ENCODE peak calls at places on chromosome 10, in nine cellular contexts. O, T, A, L, N, B, Q, D and F are unnamed samples.

GRCh38 chr10:30687698-30688213 is 58.2 kb upstream of the LYZL2 start:
- DNase-seq in B (peak), N (peak), A (peak), O (peak), D (peak), L (peak), T (peak), Q (peak), F (peak)

GRCh38 chr10:80497187-80498038 is 40.3 kb upstream of the SH2D4B start:
- DNase-seq in N (peak), A (no peak), O (no peak), T (peak), B (no peak), L (peak), D (no peak), Q (no peak), F (no peak)

GRCh38 chr10:96501985-96502384 is 11.7 kb downstream of the TLL2 start:
- DNase-seq in O (peak), T (no peak), L (no peak), Q (no peak), D (no peak), B (no peak), N (no peak), A (no peak), F (peak)

GRCh38 chr10:121104476-121105111 is 253.4 kb downstream of the WDR11 start:
- DNase-seq in B (no peak), T (no peak), A (no peak), N (no peak), O (no peak), D (no peak), L (no peak), Q (no peak), F (no peak)

GRCh38 chr10:132839061-132839460 is 53.1 kb upstream of the NKX6-2 start:
- DNase-seq in A (no peak), L (no peak), N (no peak), O (no peak), B (no peak), Q (no peak), D (no peak), T (peak), F (peak)

GRCh38 chr10:126133906-126134703 is 237.7 kb downstream of the FANK1 start:
- DNase-seq in B (no peak), L (no peak), Q (peak), D (no peak), O (no peak), A (no peak), N (no peak), T (no peak), F (peak)

GRCh38 chr10:92690211-92691041 is 671 bp downstream of the HHEX start:
- DNase-seq in D (peak), N (peak), O (no peak), L (peak), A (peak), Q (no peak), T (no peak), B (peak), F (peak)

GRCh38 chr10:19041176-19041575 is 7.4 kb upstream of the MALRD1 start:
- DNase-seq in T (no peak), Q (no peak), A (no peak), L (no peak), O (no peak), B (no peak), D (no peak), N (no peak), F (no peak)

GRCh38 chr10:43250925-43251663 is 15.8 kb downstream of the RASGEF1A start:
- DNase-seq in N (peak), D (no peak), A (no peak), B (no peak), O (no peak), Q (no peak), L (no peak), T (peak), F (no peak)

GRCh38 chr10:42932116-42932515 is 144.8 kb upstream of the RET start:
- DNase-seq in A (no peak), D (no peak), O (no peak), Q (no peak), L (no peak), T (peak), B (no peak), N (peak), F (no peak)

GRCh38 chr10:113126506-113127192 is 176.6 kb downstream of the TCF7L2 start:
- DNase-seq in T (peak), B (peak), N (peak), L (peak), D (peak), A (peak), Q (no peak), O (peak), F (peak)

GRCh38 chr10:112815238-112816032 is 134.6 kb upstream of the TCF7L2 start:
- DNase-seq in N (no peak), L (peak), D (no peak), T (no peak), A (no peak), Q (no peak), O (no peak), B (no peak), F (peak)

GRCh38 chr10:131732631-131733127 is 168.1 kb upstream of the PPP2R2D start:
- DNase-seq in T (no peak), Q (no peak), B (no peak), D (no peak), A (no peak), O (peak), L (no peak), N (no peak), F (peak)

GRCh38 chr10:104993085-104993484 is 352.0 kb downstream of the SORCS3 start:
- DNase-seq in B (no peak), D (no peak), T (no peak), N (no peak), O (no peak), L (no peak), A (no peak), Q (no peak), F (no peak)

GRCh38 chr10:71963756-71964668 is at the start of gene CHST3:
- DNase-seq in A (no peak), L (peak), B (peak), Q (peak), D (peak), N (peak), T (peak), O (peak), F (peak)

GRCh38 chr10:114855776-114856543 is 34.4 kb downstream of the FHIP2A start:
- DNase-seq in B (no peak), L (peak), Q (no peak), D (no peak), N (no peak), A (no peak), O (no peak), T (no peak), F (no peak)

GRCh38 chr10:130961506-130962239 is 349.8 kb downstream of the TCERG1L start:
- DNase-seq in L (no peak), A (no peak), T (no peak), O (no peak), N (no peak), B (no peak), Q (no peak), D (no peak), F (peak)

GRCh38 chr10:91653214-91653875 is 20.5 kb upstream of the PPP1R3C start:
- DNase-seq in O (no peak), N (no peak), T (no peak), B (no peak), Q (peak), D (no peak), A (no peak), L (peak), F (no peak)

GRCh38 chr10:58859541-58859940 is 316.9 kb upstream of the PHYHIPL start:
- DNase-seq in D (no peak), L (no peak), O (no peak), A (no peak), T (no peak), N (no peak), B (no peak), Q (no peak), F (no peak)

GRCh38 chr10:60718891-60719290 is 59.4 kb upstream of the CDK1 start:
- DNase-seq in T (no peak), L (no peak), Q (no peak), A (no peak), O (no peak), B (no peak), N (no peak), D (no peak), F (no peak)

GRCh38 chr10:68604441-68604840 is 44.3 kb downstream of the TET1 start:
- DNase-seq in O (no peak), N (no peak), B (no peak), Q (no peak), A (no peak), D (no peak), T (no peak), L (no peak), F (no peak)

GRCh38 chr10:25820496-25821415 is 113.3 kb upstream of the MYO3A start:
- DNase-seq in T (no peak), B (no peak), D (no peak), Q (no peak), N (no peak), L (no peak), O (no peak), A (no peak), F (no peak)

GRCh38 chr10:73992899-73993788 is 4.8 kb upstream of the VCL start:
- DNase-seq in A (no peak), L (peak), Q (no peak), B (no peak), D (no peak), O (no peak), N (no peak), T (no peak), F (no peak)

GRCh38 chr10:11602919-11603523 is 8.4 kb downstream of the USP6NL start:
- DNase-seq in A (no peak), L (peak), N (no peak), T (no peak), D (no peak), B (no peak), Q (no peak), O (no peak), F (no peak)

GRCh38 chr10:124728071-124728829 is 15.9 kb downstream of the FAM53B start:
- DNase-seq in L (peak), N (peak), T (peak), Q (no peak), D (no peak), O (no peak), B (no peak), A (no peak), F (peak)

GRCh38 chr10:130432271-130432670 is 296.1 kb downstream of the GLRX3 start:
- DNase-seq in B (no peak), A (no peak), Q (no peak), N (no peak), T (no peak), O (no peak), L (no peak), D (no peak), F (peak)

GRCh38 chr10:6185039-6185716 is 17.6 kb upstream of the PFKFB3 start:
- DNase-seq in Q (no peak), D (no peak), T (no peak), L (no peak), O (no peak), B (no peak), A (no peak), N (no peak), F (peak)

GRCh38 chr10:8056891-8057331 is 2.4 kb downstream of the GATA3 start:
- DNase-seq in B (no peak), T (peak), Q (no peak), L (peak), A (no peak), N (no peak), O (no peak), D (no peak), F (peak)

GRCh38 chr10:96720422-96721206 is at the start of gene PIK3AP1:
- DNase-seq in D (peak), Q (no peak), L (no peak), A (peak), B (peak), O (peak), N (peak), T (peak), F (peak)

GRCh38 chr10:131629026-131629425 is 271.8 kb upstream of the PPP2R2D start:
- DNase-seq in O (no peak), L (no peak), A (no peak), D (no peak), T (no peak), B (no peak), N (no peak), Q (no peak), F (no peak)

GRCh38 chr10:29409241-29410051 is 120.6 kb downstream of the LYZL1 start:
- DNase-seq in N (peak), L (peak), Q (peak), D (peak), B (no peak), T (peak), O (peak), A (peak), F (no peak)

GRCh38 chr10:21517134-21517982 is 8.1 kb downstream of the SKIDA1 start:
- DNase-seq in L (peak), O (peak), Q (no peak), B (peak), T (peak), A (no peak), N (peak), D (peak), F (peak)

GRCh38 chr10:12539350-12540164 is 190.2 kb downstream of the CAMK1D start:
- DNase-seq in D (no peak), Q (no peak), L (no peak), N (no peak), A (no peak), B (no peak), O (no peak), T (no peak), F (no peak)

GRCh38 chr10:124057580-124057979 is 35.8 kb downstream of the CHST15 start:
- DNase-seq in D (no peak), T (no peak), A (no peak), N (peak), Q (no peak), L (no peak), O (no peak), B (no peak), F (no peak)